ENCODE peak calls at places on chromosome 17, in five cellular contexts. One of them, this sample, is unnamed.

GRCh38 chr17:40958086-40958953 is 8.4 kb downstream of the KRT39 start:
- DNase-seq in ascending aorta: no peak
- DNase-seq in upper lobe of right lung: no peak
- DNase-seq in prostate gland: peak; percentile 77
- DNase-seq in PC-9: peak; percentile 49
- DNase-seq in this sample: peak; percentile 86

GRCh38 chr17:49577978-49578893 is 2.6 kb downstream of the NXPH3 start:
- DNase-seq in prostate gland: no peak
- DNase-seq in ascending aorta: no peak
- DNase-seq in PC-9: no peak
- DNase-seq in upper lobe of right lung: no peak
- DNase-seq in this sample: no peak

GRCh38 chr17:46818319-46818928 is at the start of gene WNT3:
- DNase-seq in PC-9: no peak
- DNase-seq in prostate gland: no peak
- DNase-seq in upper lobe of right lung: peak; percentile 75
- DNase-seq in ascending aorta: no peak
- DNase-seq in this sample: no peak

GRCh38 chr17:78680436-78680835 is 101.6 kb downstream of the CYTH1 start:
- DNase-seq in PC-9: no peak
- DNase-seq in prostate gland: no peak
- DNase-seq in ascending aorta: no peak
- DNase-seq in upper lobe of right lung: peak; percentile 2
- DNase-seq in this sample: no peak

GRCh38 chr17:77599699-77600098 is 358.8 kb upstream of the TNRC6C start:
- DNase-seq in prostate gland: no peak
- DNase-seq in upper lobe of right lung: no peak
- DNase-seq in PC-9: no peak
- DNase-seq in ascending aorta: no peak
- DNase-seq in this sample: no peak

GRCh38 chr17:58279016-58279671 is 1.6 kb downstream of the MPO start:
- DNase-seq in upper lobe of right lung: peak; percentile 75
- DNase-seq in ascending aorta: no peak
- DNase-seq in prostate gland: no peak
- DNase-seq in PC-9: no peak
- DNase-seq in this sample: no peak

GRCh38 chr17:59505610-59506276 is 59.7 kb upstream of the DHX40 start:
- DNase-seq in upper lobe of right lung: no peak
- DNase-seq in PC-9: peak; percentile 66
- DNase-seq in prostate gland: no peak
- DNase-seq in ascending aorta: no peak
- DNase-seq in this sample: peak; percentile 65

GRCh38 chr17:40065041-40065770 is 2.4 kb downstream of the THRA start:
- DNase-seq in prostate gland: no peak
- DNase-seq in PC-9: peak; percentile 23
- DNase-seq in ascending aorta: no peak
- DNase-seq in upper lobe of right lung: no peak
- DNase-seq in this sample: no peak

GRCh38 chr17:58072862-58073261 is 10.4 kb upstream of the DYNLL2 start:
- DNase-seq in upper lobe of right lung: no peak
- DNase-seq in ascending aorta: no peak
- DNase-seq in prostate gland: no peak
- DNase-seq in PC-9: no peak
- DNase-seq in this sample: no peak

GRCh38 chr17:41530062-41531048 is 2.2 kb upstream of the KRT19 start:
- DNase-seq in PC-9: peak; percentile 86
- DNase-seq in prostate gland: no peak
- DNase-seq in upper lobe of right lung: no peak
- DNase-seq in ascending aorta: no peak
- DNase-seq in this sample: peak; percentile 87

GRCh38 chr17:3553419-3554401 is 3.9 kb downstream of the TRPV3 start:
- DNase-seq in prostate gland: no peak
- DNase-seq in upper lobe of right lung: no peak
- DNase-seq in ascending aorta: no peak
- DNase-seq in PC-9: no peak
- DNase-seq in this sample: no peak

GRCh38 chr17:3549610-3550162 is 7.9 kb downstream of the TRPV3 start:
- DNase-seq in prostate gland: no peak
- DNase-seq in PC-9: no peak
- DNase-seq in ascending aorta: no peak
- DNase-seq in upper lobe of right lung: no peak
- DNase-seq in this sample: no peak

GRCh38 chr17:3552916-3553315 is 4.7 kb downstream of the TRPV3 start:
- DNase-seq in upper lobe of right lung: no peak
- DNase-seq in PC-9: no peak
- DNase-seq in prostate gland: no peak
- DNase-seq in ascending aorta: no peak
- DNase-seq in this sample: no peak

GRCh38 chr17:3554440-3554839 is 3.2 kb downstream of the TRPV3 start:
- DNase-seq in PC-9: no peak
- DNase-seq in prostate gland: no peak
- DNase-seq in upper lobe of right lung: no peak
- DNase-seq in ascending aorta: no peak
- DNase-seq in this sample: no peak

GRCh38 chr17:3551189-3551588 is 6.4 kb downstream of the TRPV3 start:
- DNase-seq in ascending aorta: no peak
- DNase-seq in prostate gland: no peak
- DNase-seq in PC-9: no peak
- DNase-seq in upper lobe of right lung: no peak
- DNase-seq in this sample: no peak
- TF ChIP-seq CTCF in ascending aorta: no peak
- TF ChIP-seq CTCF in prostate gland: no peak
- TF ChIP-seq CTCF in PC-9: no peak
- TF ChIP-seq CTCF in upper lobe of right lung: no peak
- TF ChIP-seq CTCF in this sample: no peak

GRCh38 chr17:66963521-66964082 is 905 bp upstream of the CACNG4 start:
- DNase-seq in PC-9: no peak
- DNase-seq in upper lobe of right lung: no peak
- DNase-seq in prostate gland: no peak
- DNase-seq in ascending aorta: no peak
- DNase-seq in this sample: no peak
- H3K27me3 ChIP-seq in PC-9: no peaks in the 10 kb centered on the region
- H3K27me3 ChIP-seq in upper lobe of right lung: peaks cover 35% of the 10 kb centered on the region
- H3K27me3 ChIP-seq in prostate gland: no peaks in the 10 kb centered on the region
- H3K27me3 ChIP-seq in ascending aorta: peaks cover 8% of the 10 kb centered on the region
- H3K27me3 ChIP-seq in this sample: peaks cover 42% of the 10 kb centered on the region

GRCh38 chr17:64202683-64203430 is 60.2 kb downstream of the TEX2 start:
- DNase-seq in upper lobe of right lung: no peak
- DNase-seq in prostate gland: no peak
- DNase-seq in PC-9: peak; percentile 54
- DNase-seq in ascending aorta: no peak
- DNase-seq in this sample: peak; percentile 64
- TF ChIP-seq CTCF in upper lobe of right lung: no peak
- TF ChIP-seq CTCF in prostate gland: no peak
- TF ChIP-seq CTCF in PC-9: no peak
- TF ChIP-seq CTCF in ascending aorta: no peak
- TF ChIP-seq CTCF in this sample: no peak

GRCh38 chr17:36922175-36922574 is 15.1 kb upstream of the LHX1 start:
- DNase-seq in ascending aorta: no peak
- DNase-seq in prostate gland: no peak
- DNase-seq in PC-9: no peak
- DNase-seq in upper lobe of right lung: no peak
- DNase-seq in this sample: no peak
- H3K27me3 ChIP-seq in ascending aorta: no peaks in the 10 kb centered on the region
- H3K27me3 ChIP-seq in prostate gland: peaks cover 5% of the 10 kb centered on the region
- H3K27me3 ChIP-seq in PC-9: no peaks in the 10 kb centered on the region
- H3K27me3 ChIP-seq in upper lobe of right lung: peaks cover 56% of the 10 kb centered on the region
- H3K27me3 ChIP-seq in this sample: no peaks in the 10 kb centered on the region

GRCh38 chr17:55238197-55238930 is 26.4 kb upstream of the HLF start:
- DNase-seq in PC-9: peak; percentile 63
- DNase-seq in prostate gland: peak; percentile 94
- DNase-seq in ascending aorta: peak; percentile 95
- DNase-seq in upper lobe of right lung: peak; percentile 94
- DNase-seq in this sample: peak; percentile 83
- TF ChIP-seq CTCF in PC-9: no peak
- TF ChIP-seq CTCF in prostate gland: peak; percentile 30
- TF ChIP-seq CTCF in ascending aorta: no peak
- TF ChIP-seq CTCF in upper lobe of right lung: no peak
- TF ChIP-seq CTCF in this sample: no peak

DNA sequence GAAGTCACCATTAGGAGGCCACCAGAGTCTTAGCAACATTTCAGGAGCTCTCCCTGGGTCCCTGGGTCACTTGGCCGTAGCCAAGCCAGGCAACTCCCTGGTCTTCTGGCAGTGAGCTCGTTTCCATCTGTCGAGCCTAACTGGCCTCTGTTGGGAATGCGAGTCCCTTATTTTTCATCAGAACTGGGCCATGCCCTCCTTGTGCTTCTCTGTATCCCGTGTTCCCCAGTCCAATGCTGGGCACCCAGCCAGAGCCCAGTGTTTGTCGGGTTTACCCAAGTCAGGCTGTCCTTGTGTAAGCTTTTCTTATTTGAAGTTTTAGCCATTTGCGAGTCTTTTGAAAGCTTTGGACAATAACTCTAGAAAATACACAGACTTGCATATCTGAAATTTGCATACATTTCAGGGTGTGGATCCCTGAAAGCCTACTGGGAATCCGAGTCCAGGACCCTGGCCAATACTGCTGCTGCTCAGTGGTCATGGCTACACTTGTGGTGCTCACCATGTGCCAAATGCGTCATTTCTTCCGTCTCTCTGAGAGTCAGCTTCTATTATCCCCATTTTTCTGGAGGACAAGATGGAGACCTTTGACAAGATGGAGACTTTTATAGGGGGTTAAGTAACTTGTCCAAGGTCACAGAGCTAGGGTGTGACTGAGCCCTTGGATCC is 81.6 kb upstream of the LGALS9 start:
- DNase-seq in upper lobe of right lung: no peak
- DNase-seq in ascending aorta: no peak
- DNase-seq in PC-9: no peak
- DNase-seq in prostate gland: no peak
- DNase-seq in this sample: no peak
- H3K27me3 ChIP-seq in upper lobe of right lung: no peaks in the 10 kb centered on the region
- H3K27me3 ChIP-seq in ascending aorta: no peaks in the 10 kb centered on the region
- H3K27me3 ChIP-seq in PC-9: no peaks in the 10 kb centered on the region
- H3K27me3 ChIP-seq in prostate gland: no peaks in the 10 kb centered on the region
- H3K27me3 ChIP-seq in this sample: no peaks in the 10 kb centered on the region